ENCODE peak calls at places on chromosome 15, in eight cellular contexts. Z is GM10248; C is HL-60; T is HTR-8/SVneo; Y is SK-MEL-5; B is left ventricle myocardium superior; S is activated CD4-positive, CD25-positive, alpha-beta regulatory T cell; N is EL. L is an unnamed sample.

GRCh38 chr15:33064878-33065277 is 129.6 kb downstream of the FMN1 start:
- DNase-seq in N (peak; percentile 61), C (no peak), T (no peak), Z (no peak), Y (no peak), B (no peak), S (no peak), L (peak; percentile 56)

GRCh38 chr15:68421798-68422402 is 10.1 kb downstream of the ITGA11 start:
- DNase-seq in S (no peak), C (no peak), N (peak; percentile 73), Z (no peak), B (no peak), Y (no peak), T (no peak), L (peak; percentile 69)

GRCh38 chr15:90857883-90858443 is 10.4 kb upstream of the FURIN start:
- DNase-seq in T (no peak), C (no peak), N (no peak), B (no peak), Z (no peak), S (no peak), Y (no peak), L (no peak)

GRCh38 chr15:89439764-89440163 is 56.6 kb downstream of the RHCG start:
- DNase-seq in Z (no peak), T (no peak), S (no peak), N (no peak), Y (no peak), B (no peak), C (no peak), L (no peak)

GRCh38 chr15:34275154-34275553 is 50.3 kb downstream of the EMC4 start:
- DNase-seq in Y (no peak), N (no peak), B (no peak), S (no peak), Z (no peak), T (no peak), C (no peak), L (no peak)

GRCh38 chr15:84749111-84749991 is 959 bp downstream of the ZNF592 start:
- DNase-seq in B (peak; percentile 52), Z (no peak), T (no peak), C (peak; percentile 76), Y (peak; percentile 11), S (no peak), N (peak; percentile 40), L (no peak)

GRCh38 chr15:64093627-64094417 is at the start of gene CIAO2A:
- DNase-seq in Y (peak; percentile 99), S (peak; percentile 72), B (peak; percentile 92), C (peak; percentile 100), Z (peak; percentile 88), N (peak; percentile 99), T (peak; percentile 87), L (peak; percentile 94)

GRCh38 chr15:75720787-75721461 is 8.3 kb upstream of the CSPG4 start:
- DNase-seq in Z (no peak), N (no peak), C (peak; percentile 57), T (peak; percentile 55), S (no peak), Y (peak; percentile 41), B (peak; percentile 76), L (no peak)

GRCh38 chr15:70584838-70585706 is 178.3 kb downstream of the UACA start:
- DNase-seq in Y (no peak), Z (no peak), T (peak; percentile 64), B (peak; percentile 50), S (no peak), C (no peak), N (peak; percentile 62), L (peak; percentile 48)

GRCh38 chr15:73993211-73993994 is 1.1 kb upstream of the PML start:
- DNase-seq in C (no peak), N (no peak), T (no peak), S (no peak), B (no peak), Y (no peak), Z (no peak), L (no peak)

GRCh38 chr15:38010390-38010789 is 76.0 kb downstream of the TMCO5A start:
- DNase-seq in C (no peak), B (no peak), Y (no peak), N (no peak), Z (no peak), S (no peak), T (no peak), L (no peak)

GRCh38 chr15:93321881-93322282 is 232.9 kb upstream of the RGMA start:
- DNase-seq in Y (no peak), T (no peak), Z (no peak), B (no peak), S (no peak), C (no peak), N (no peak), L (no peak)

GRCh38 chr15:42591238-42591936 is 16.0 kb downstream of the STARD9 start:
- DNase-seq in B (no peak), T (peak; percentile 50), C (no peak), Z (no peak), S (no peak), N (peak; percentile 62), Y (peak; percentile 41), L (peak; percentile 76)

GRCh38 chr15:33671456-33671855 is 296.8 kb upstream of the CHRM5 start:
- DNase-seq in B (no peak), C (no peak), T (no peak), Z (peak; percentile 32), N (no peak), Y (no peak), S (no peak), L (no peak)

GRCh38 chr15:71565006-71565405 is 245.3 kb upstream of the NR2E3 start:
- DNase-seq in Y (no peak), S (no peak), Z (no peak), N (no peak), B (no peak), C (no peak), T (no peak), L (no peak)

L was measured in AG08395.